ENCODE peak calls at places on chromosomes 2 and 18, in five cellular contexts. Q is stomach, S is sigmoid colon, K is body of pancreas, B is tibial artery. H is an unnamed sample.

GRCh38 chr2:18378020-18378653 is 182.3 kb downstream of the RDH14 start:
- DNase-seq in S (no peak), Q (no peak), B (no peak), K (peak), H (peak)

GRCh38 chr2:38523728-38524437 is 78.8 kb downstream of the HNRNPLL start:
- DNase-seq in B (no peak), S (no peak), Q (no peak), K (no peak), H (no peak)

GRCh38 chr2:117523267-117523666 is 291.2 kb upstream of the DDX18 start:
- DNase-seq in Q (peak), K (peak), S (peak), B (peak), H (peak)

GRCh38 chr2:73981081-73981968 is 3.4 kb upstream of the TET3 start:
- DNase-seq in K (no peak), B (no peak), Q (peak), S (peak), H (peak)

GRCh38 chr2:239548965-239549595 is 148.3 kb upstream of the HDAC4 start:
- DNase-seq in S (peak), Q (no peak), B (no peak), K (no peak), H (no peak)

GRCh38 chr2:192571636-192572035 is 376.9 kb upstream of the TMEFF2 start:
- DNase-seq in K (no peak), B (no peak), S (no peak), Q (no peak), H (no peak)

GRCh38 chr2:164734196-164734595 is 107.4 kb downstream of the COBLL1 start:
- DNase-seq in Q (no peak), K (no peak), B (no peak), S (no peak), H (no peak)

GRCh38 chr2:28419003-28419704 is 26.5 kb downstream of the FOSL2 start:
- DNase-seq in B (no peak), K (no peak), Q (no peak), S (no peak), H (peak)

GRCh38 chr2:84702941-84703340 is 177.9 kb downstream of the TRABD2A start:
- DNase-seq in B (no peak), Q (no peak), S (no peak), K (no peak), H (no peak)

GRCh38 chr2:121075006-121075545 is 209.9 kb downstream of the TFCP2L1 start:
- DNase-seq in B (peak), K (peak), Q (peak), S (peak), H (peak)

GRCh38 chr2:181812106-181812745 is 79.3 kb upstream of the ITPRID2 start:
- DNase-seq in S (no peak), B (no peak), Q (no peak), K (no peak), H (no peak)

GRCh38 chr18:36298113-36298701 is 694 bp downstream of the FHOD3 start:
- DNase-seq in Q (no peak), S (no peak), B (no peak), K (no peak), H (peak)

GRCh38 chr2:237154894-237155851 is 69.5 kb downstream of the COPS8 start:
- DNase-seq in B (no peak), K (no peak), Q (no peak), S (no peak), H (no peak)

GRCh38 chr2:10712186-10712809 is 9.1 kb upstream of the ATP6V1C2 start:
- DNase-seq in S (no peak), K (no peak), B (no peak), Q (no peak), H (no peak)

GRCh38 chr2:57906152-57906732 is 140.4 kb upstream of the VRK2 start:
- DNase-seq in K (no peak), Q (no peak), S (no peak), B (no peak), H (no peak)

GRCh38 chr2:144481666-144482065 is 38.3 kb downstream of the ZEB2 start:
- DNase-seq in Q (no peak), B (no peak), K (no peak), S (no peak), H (no peak)

GRCh38 chr2:53515435-53516332 is 251.9 kb upstream of the CHAC2 start:
- DNase-seq in S (no peak), B (no peak), K (peak), Q (no peak), H (peak)

GRCh38 chr18:72768681-72769229 is 99.0 kb downstream of the NETO1 start:
- DNase-seq in Q (no peak), K (no peak), B (no peak), S (no peak), H (no peak)

GRCh38 chr18:5987217-5987616 is 91.9 kb upstream of the TMEM200C start:
- DNase-seq in S (no peak), K (no peak), Q (no peak), B (no peak), H (no peak)

GRCh38 chr2:20542761-20543578 is 96.1 kb downstream of the RHOB start:
- DNase-seq in Q (no peak), B (no peak), K (no peak), S (no peak), H (no peak)

GRCh38 chr2:227862227-227862740 is 9.1 kb upstream of the DAW1 start:
- DNase-seq in Q (peak), B (no peak), K (peak), S (no peak), H (peak)

GRCh38 chr18:70107037-70107436 is 98.5 kb downstream of the RTTN start:
- DNase-seq in S (no peak), K (no peak), Q (no peak), B (no peak), H (no peak)

GRCh38 chr18:10689954-10690302 is 164.1 kb downstream of the NAPG start:
- DNase-seq in K (no peak), Q (no peak), B (no peak), S (no peak), H (no peak)

GRCh38 chr2:229752970-229753729 is 38.8 kb upstream of the DNER start:
- DNase-seq in S (no peak), K (no peak), Q (no peak), B (no peak), H (no peak)

GRCh38 chr2:13046557-13047165 is 329.9 kb downstream of the TRIB2 start:
- DNase-seq in K (no peak), S (no peak), Q (no peak), B (no peak), H (no peak)

GRCh38 chr18:7735194-7735593 is 168.1 kb downstream of the PTPRM start:
- DNase-seq in K (no peak), S (no peak), B (no peak), Q (no peak), H (no peak)
- TF ChIP-seq CTCF in K (no peak), S (no peak), B (no peak), Q (peak), H (peak)

GRCh38 chr18:65721634-65722033 is 29.2 kb upstream of the CDH7 start:
- DNase-seq in K (no peak), Q (no peak), B (no peak), S (no peak), H (no peak)

DNA sequence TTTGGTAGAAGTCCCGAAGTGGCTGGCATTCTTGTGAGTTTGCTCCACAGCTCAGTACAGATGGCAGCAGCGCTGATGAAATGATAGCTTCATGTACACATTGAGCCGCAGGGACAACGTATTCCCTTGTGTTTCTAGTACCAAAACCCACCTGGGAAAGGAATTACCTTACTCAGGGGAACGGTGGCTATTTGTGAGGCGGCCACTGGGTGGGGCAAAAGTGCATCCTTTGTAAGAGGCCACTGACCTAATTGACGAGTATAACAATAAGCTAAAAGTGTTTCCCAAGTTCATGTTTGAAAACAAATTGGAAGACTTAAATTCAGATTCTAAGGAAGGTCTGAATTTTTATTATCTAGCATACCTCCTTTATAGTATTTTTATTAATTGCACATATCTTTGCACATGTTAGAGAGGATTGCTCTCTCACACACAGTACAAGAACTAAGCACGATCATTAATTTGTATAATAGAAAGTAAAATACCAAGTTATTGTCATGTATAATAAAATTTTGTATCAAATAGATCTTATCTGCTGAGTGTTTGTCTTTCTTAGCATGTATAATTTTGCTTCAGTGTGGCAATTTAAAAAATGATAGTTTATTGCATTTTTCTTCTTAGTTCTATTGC is 25.3 kb upstream of the CDH7 start:
- DNase-seq in K (peak), Q (no peak), B (no peak), S (no peak), H (peak)
- TF ChIP-seq CTCF in K (peak), Q (no peak), B (no peak), S (no peak), H (peak)

DNA sequence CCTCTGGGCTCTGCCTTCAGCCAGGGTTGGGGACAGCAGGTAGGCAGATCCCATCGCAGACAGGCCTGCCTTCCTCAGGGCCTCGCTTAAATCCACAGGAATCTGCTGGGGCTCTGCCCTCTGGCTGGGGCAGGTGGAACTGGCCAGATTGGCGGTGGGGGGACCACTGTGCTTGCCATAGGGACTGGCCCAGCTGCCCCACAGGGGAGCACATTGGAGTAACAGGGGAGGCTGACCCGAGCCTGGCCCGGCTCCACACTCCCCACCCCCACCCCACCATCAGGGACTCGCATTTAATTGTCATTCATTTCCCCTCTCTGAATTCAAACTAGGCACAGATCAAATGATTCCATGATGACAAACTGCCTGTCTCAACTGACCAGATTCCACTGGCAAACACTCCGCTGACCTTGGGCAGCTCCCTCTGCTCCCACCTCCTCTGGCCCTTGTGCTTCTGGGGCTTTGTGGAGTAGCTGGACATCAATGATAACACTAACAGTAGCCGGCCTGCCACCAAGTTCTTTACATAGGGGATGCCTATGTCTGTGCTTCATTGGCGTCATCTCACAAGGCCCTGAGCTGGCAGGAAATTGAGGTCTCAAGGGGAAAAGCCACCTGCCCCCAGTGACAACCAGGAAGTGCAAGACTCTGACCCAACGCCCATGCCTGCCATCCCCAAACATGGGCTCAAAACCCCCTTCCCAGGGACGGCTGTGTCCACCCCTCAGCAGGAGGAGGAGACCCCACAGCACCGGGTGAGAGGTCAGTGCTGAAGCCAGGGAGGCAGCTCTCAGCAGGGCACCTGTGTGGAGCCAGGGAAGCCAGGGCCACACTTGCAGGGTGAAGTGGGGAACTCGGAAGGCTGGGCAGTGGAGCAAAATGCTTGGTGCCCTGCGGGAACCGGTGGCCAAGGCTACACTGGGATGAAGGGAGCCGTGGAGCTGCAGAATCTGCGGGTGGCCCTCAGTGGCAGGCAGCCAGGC is 2.1 kb upstream of the B3GNT7 start:
- DNase-seq in Q (no peak), S (no peak), K (no peak), B (no peak), H (no peak)
- TF ChIP-seq CTCF in Q (peak), S (no peak), K (no peak), B (no peak), H (peak)

GRCh38 chr2:159187095-159187494 is 99.4 kb downstream of the WDSUB1 start:
- DNase-seq in B (no peak), S (no peak), Q (no peak), K (no peak), H (no peak)

GRCh38 chr2:159186462-159186861 is 100.0 kb downstream of the WDSUB1 start:
- DNase-seq in K (no peak), Q (no peak), S (no peak), B (no peak), H (no peak)

GRCh38 chr2:159183346-159183745 is 103.2 kb downstream of the WDSUB1 start:
- DNase-seq in B (no peak), S (no peak), Q (no peak), K (no peak), H (no peak)

GRCh38 chr2:159188449-159188848 is 98.1 kb downstream of the WDSUB1 start:
- DNase-seq in S (no peak), Q (no peak), B (no peak), K (no peak), H (no peak)

GRCh38 chr2:159185401-159186130 is 100.9 kb downstream of the WDSUB1 start:
- DNase-seq in K (no peak), B (no peak), Q (no peak), S (no peak), H (peak)
- TF ChIP-seq CTCF in K (no peak), B (no peak), Q (no peak), S (no peak), H (peak)